ENCODE peak calls at places on chromosomes 2 and 18, in four cellular contexts. V is BE2C, O is IMR-90, E is GM06990. D is an unnamed sample.

GRCh38 chr2:201559067-201559710 is 84.1 kb downstream of the TMEM237 start:
- DNase-seq in V (peak; percentile 43), O (no peak), E (peak; percentile 4), D (no peak)

GRCh38 chr2:219709261-219709867 is 81.9 kb downstream of the SLC4A3 start:
- DNase-seq in V (no peak), O (no peak), E (no peak), D (no peak)

GRCh38 chr2:121036226-121036692 is 248.7 kb downstream of the TFCP2L1 start:
- DNase-seq in V (no peak), O (no peak), E (no peak), D (no peak)

GRCh38 chr2:156215656-156216055 is 116.9 kb downstream of the NR4A2 start:
- DNase-seq in V (no peak), O (no peak), E (no peak), D (no peak)

GRCh38 chr2:122255924-122256323 is 500.5 kb downstream of the TSN start:
- DNase-seq in V (no peak), O (no peak), E (no peak), D (no peak)

GRCh38 chr2:30655211-30655610 is 152.0 kb downstream of the CAPN13 start:
- DNase-seq in V (no peak), O (peak; percentile 43), E (no peak), D (no peak)

GRCh38 chr2:132772344-132772743 is 102.3 kb upstream of the LYPD1 start:
- DNase-seq in V (no peak), O (no peak), E (no peak), D (no peak)

GRCh38 chr2:119240311-119241204 is 16.9 kb downstream of the STEAP3 start:
- DNase-seq in V (peak; percentile 69), O (peak; percentile 83), E (no peak), D (no peak)

GRCh38 chr18:24417465-24417864 is 9.0 kb upstream of the IMPACT start:
- DNase-seq in V (no peak), O (no peak), E (no peak), D (no peak)

GRCh38 chr2:162821176-162821575 is 17.4 kb downstream of the KCNH7 start:
- DNase-seq in V (no peak), O (no peak), E (no peak), D (peak; percentile 71)

GRCh38 chr2:107418713-107419112 is 408.0 kb upstream of the RGPD4 start:
- DNase-seq in V (no peak), O (no peak), E (no peak), D (no peak)

GRCh38 chr2:54803783-54804758 is 80.6 kb downstream of the EML6 start:
- DNase-seq in V (peak; percentile 50), O (no peak), E (no peak), D (no peak)

GRCh38 chr2:101306410-101306809 is 2.1 kb downstream of the RNF149 start:
- DNase-seq in V (no peak), O (no peak), E (no peak), D (no peak)

GRCh38 chr2:227871375-227871788 is at the start of gene DAW1:
- DNase-seq in V (peak; percentile 69), O (peak; percentile 56), E (peak; percentile 71), D (peak; percentile 52)

GRCh38 chr2:15890936-15891905 is 49.1 kb upstream of the MYCN start:
- DNase-seq in V (peak; percentile 28), O (no peak), E (no peak), D (no peak)

GRCh38 chr18:76347341-76347740 is 147.7 kb downstream of the ZNF516 start:
- DNase-seq in V (no peak), O (no peak), E (no peak), D (no peak)

GRCh38 chr2:213934560-213934959 is 476.3 kb upstream of the VWC2L start:
- DNase-seq in V (peak; percentile 23), O (peak; percentile 2), E (peak; percentile 26), D (no peak)

GRCh38 chr2:201880620-201881381 is 74.5 kb downstream of the CDK15 start:
- DNase-seq in V (no peak), O (peak; percentile 72), E (no peak), D (no peak)

GRCh38 chr18:56402872-56403516 is 235.4 kb downstream of the TXNL1 start:
- DNase-seq in V (no peak), O (peak; percentile 90), E (no peak), D (peak; percentile 70)

GRCh38 chr18:79749251-79750191 is 48.2 kb upstream of the KCNG2 start:
- DNase-seq in V (no peak), O (peak; percentile 14), E (no peak), D (no peak)

GRCh38 chr2:63052411-63053234 is 2.0 kb downstream of the OTX1 start:
- DNase-seq in V (no peak), O (no peak), E (peak; percentile 18), D (no peak)

GRCh38 chr18:59631583-59632181 is 65.5 kb downstream of the CCBE1 start:
- DNase-seq in V (no peak), O (peak; percentile 58), E (no peak), D (no peak)

GRCh38 chr2:109453596-109453995 is 160.2 kb downstream of the SEPTIN10 start:
- DNase-seq in V (no peak), O (no peak), E (no peak), D (no peak)

GRCh38 chr2:112799291-112799975 is 15.1 kb upstream of the IL1A start:
- DNase-seq in V (no peak), O (peak; percentile 51), E (no peak), D (no peak)

GRCh38 chr2:38771632-38772031 is 6.4 kb upstream of the GEMIN6 start:
- DNase-seq in V (no peak), O (peak; percentile 55), E (no peak), D (no peak)

GRCh38 chr2:127174176-127174575 is 45.9 kb downstream of the CYP27C1 start:
- DNase-seq in V (no peak), O (peak; percentile 56), E (no peak), D (no peak)

GRCh38 chr2:109384308-109385271 is 229.2 kb downstream of the SEPTIN10 start:
- DNase-seq in V (no peak), O (no peak), E (no peak), D (no peak)

GRCh38 chr2:31998731-31999383 is 12.0 kb downstream of the MEMO1 start:
- DNase-seq in V (no peak), O (no peak), E (no peak), D (no peak)

GRCh38 chr2:216621292-216621691 is 11.9 kb upstream of the IGFBP2 start:
- DNase-seq in V (no peak), O (no peak), E (no peak), D (no peak)

GRCh38 chr18:53796042-53796729 is 428.3 kb downstream of the MBD2 start:
- DNase-seq in V (no peak), O (peak; percentile 1), E (peak; percentile 2), D (peak; percentile 57)

GRCh38 chr2:190763901-190764514 is 115.1 kb downstream of the NAB1 start:
- DNase-seq in V (no peak), O (peak; percentile 57), E (no peak), D (no peak)

GRCh38 chr2:190762569-190762968 is 113.7 kb downstream of the NAB1 start:
- DNase-seq in V (no peak), O (no peak), E (no peak), D (no peak)

GRCh38 chr2:190755796-190756415 is 107.0 kb downstream of the NAB1 start:
- DNase-seq in V (no peak), O (peak; percentile 70), E (no peak), D (no peak)

GRCh38 chr2:190763100-190763499 is 114.2 kb downstream of the NAB1 start:
- DNase-seq in V (no peak), O (no peak), E (no peak), D (no peak)

DNA sequence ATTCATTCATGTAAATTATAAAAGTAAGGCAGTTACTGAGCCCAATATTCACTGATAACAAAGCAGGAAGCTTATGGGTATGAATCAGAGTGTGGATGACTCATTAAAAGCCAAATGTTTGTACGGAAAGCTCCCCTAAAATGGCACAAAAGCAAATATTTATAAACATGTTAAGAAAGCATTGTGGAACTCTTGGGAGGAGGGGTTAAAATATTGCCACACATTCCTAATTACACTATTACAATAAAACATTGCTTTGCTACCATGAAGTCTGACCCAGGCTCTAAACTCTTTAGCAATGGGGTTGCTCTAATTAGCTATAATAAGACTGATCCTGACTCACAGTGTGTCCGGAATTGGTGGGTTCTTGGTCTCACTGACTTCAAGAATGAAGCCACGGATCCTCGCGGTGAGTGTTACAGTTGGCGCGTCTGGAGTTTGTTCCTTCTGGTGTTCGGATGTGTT is 110.9 kb downstream of the NAB1 start:
- DNase-seq in V (no peak), O (peak; percentile 87), E (no peak), D (peak; percentile 69)
- H3K4me3 ChIP-seq in V (no peak overlapping the region), O (no peak overlapping the region), E (no peak overlapping the region), D (no peak overlapping the region)

DNA sequence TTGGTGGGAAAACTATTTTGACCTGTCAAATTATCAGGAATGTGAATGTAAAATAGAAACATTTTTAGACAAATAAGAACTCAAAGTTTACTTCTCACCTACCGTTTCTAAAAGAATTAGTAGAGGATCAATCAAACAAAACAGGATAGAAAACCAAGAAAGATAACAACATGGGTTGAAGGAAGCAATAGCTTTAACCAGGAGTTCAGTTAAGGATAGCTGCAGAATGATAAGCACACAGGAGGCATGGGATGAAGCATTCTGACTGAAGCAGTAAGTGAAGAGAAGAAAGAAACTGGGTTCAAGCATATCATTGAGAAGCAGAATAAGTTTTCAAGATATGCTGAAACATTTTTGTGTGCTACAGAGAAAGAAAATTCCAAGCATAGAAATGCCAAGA is 52.3 kb downstream of the TWSG1 start:
- DNase-seq in V (no peak), O (no peak), E (no peak), D (no peak)
- TF ChIP-seq CTCF in V (no peak), O (no peak), E (no peak), D (no peak)

DNA sequence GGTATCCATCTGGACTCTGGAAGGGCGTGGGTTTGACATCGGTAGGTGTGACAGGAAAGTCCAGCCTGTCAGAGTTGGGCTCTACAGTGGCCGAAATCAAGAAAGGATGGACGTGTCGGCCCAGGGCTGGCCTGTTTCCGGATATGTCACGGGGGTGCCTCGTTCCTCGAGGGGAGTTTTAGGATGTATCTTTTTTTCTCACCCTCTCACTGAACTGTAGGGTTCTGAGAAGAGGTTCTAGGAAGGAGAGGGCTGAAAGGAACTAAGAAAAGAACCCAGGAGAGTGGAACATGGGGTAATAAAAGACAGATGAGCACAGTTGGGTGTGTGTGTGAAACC is 7.2 kb upstream of the SP9 start:
- DNase-seq in V (no peak), O (no peak), E (no peak), D (no peak)
- H3K4me3 ChIP-seq in V (no peak overlapping the region), O (no peak overlapping the region), E (no peak overlapping the region), D (no peak overlapping the region)

GRCh38 chr2:50535971-50536759 is 495.8 kb downstream of the NRXN1 start:
- DNase-seq in V (peak; percentile 10), O (peak; percentile 55), E (no peak), D (no peak)
- TF ChIP-seq CTCF in V (peak; percentile 66), O (peak; percentile 73), E (peak; percentile 7), D (peak; percentile 71)

DNA sequence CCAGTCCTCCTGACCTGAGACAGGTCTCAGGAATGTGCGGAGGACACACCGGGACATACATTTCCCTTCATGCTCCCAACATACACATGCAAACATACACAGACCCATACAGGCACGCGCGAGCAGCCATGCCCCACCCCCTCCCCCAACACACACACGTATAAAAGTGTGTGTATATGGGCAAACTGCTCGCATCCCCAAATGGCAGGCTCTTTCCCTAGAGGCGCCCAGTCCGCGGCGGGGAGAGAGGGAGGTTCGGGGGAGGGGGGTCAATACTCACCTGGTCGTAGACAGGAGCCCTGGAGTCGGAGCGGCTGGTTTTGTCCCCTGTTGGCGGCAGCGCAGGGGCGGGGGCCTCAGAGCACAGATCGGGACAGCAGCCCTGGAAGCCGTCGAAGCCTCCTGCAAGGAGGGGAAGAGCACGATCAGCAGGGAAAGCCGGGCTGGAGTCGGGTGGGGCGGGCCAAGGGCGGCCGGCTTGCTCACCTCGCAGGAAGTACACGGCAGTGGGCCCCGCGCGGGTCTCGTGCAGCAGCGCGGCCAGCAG is 686 bp downstream of the DUSP2 start:
- DNase-seq in V (no peak), O (no peak), E (no peak), D (no peak)
- H3K4me3 ChIP-seq in V (no peak overlapping the region), O (peak overlapping the region; percentile 65), E (peak overlapping the region; percentile 97), D (peak overlapping the region; percentile 46)

D was measured in retinal pigment epithelial cell.